ENCODE peak calls at places on chromosomes 12 and 14, in five cellular contexts. X, K, O, Q and H are unnamed samples.
A peak's percentile ranks its signal among the peaks of the same experiment; 100 is the strongest.

GRCh38 chr14:51304428-51304827 is 64.4 kb downstream of the TMX1 start:
- DNase-seq in X (no peak), K (peak; percentile 81), O (peak; percentile 53), Q (no peak), H (no peak)

GRCh38 chr12:117032593-117033381 is 66.4 kb downstream of the TESC start:
- DNase-seq in X (no peak), K (no peak), O (peak; percentile 61), Q (no peak), H (no peak)

GRCh38 chr12:1834186-1834925 is 14.0 kb downstream of the LRTM2 start:
- DNase-seq in X (no peak), K (no peak), O (no peak), Q (no peak), H (no peak)

GRCh38 chr14:86196476-86196875 is 666.5 kb downstream of the FLRT2 start:
- DNase-seq in X (peak; percentile 9), K (no peak), O (no peak), Q (no peak), H (no peak)

GRCh38 chr12:110093631-110094311 is 30.4 kb upstream of the IFT81 start:
- DNase-seq in X (no peak), K (no peak), O (no peak), Q (no peak), H (no peak)

GRCh38 chr12:77442633-77443032 is 377.3 kb upstream of the E2F7 start:
- DNase-seq in X (no peak), K (no peak), O (no peak), Q (no peak), H (no peak)

GRCh38 chr14:55141812-55142211 is 12.8 kb downstream of the LGALS3 start:
- DNase-seq in X (no peak), K (no peak), O (no peak), Q (no peak), H (no peak)

GRCh38 chr12:115956674-115957073 is 320.8 kb downstream of the MED13L start:
- DNase-seq in X (no peak), K (no peak), O (no peak), Q (no peak), H (no peak)

GRCh38 chr14:93891756-93892504 is 35.2 kb upstream of the FAM181A start:
- DNase-seq in X (no peak), K (no peak), O (no peak), Q (no peak), H (no peak)

GRCh38 chr12:123897221-123897620 is 75.4 kb downstream of the CCDC92 start:
- DNase-seq in X (no peak), K (peak; percentile 45), O (no peak), Q (no peak), H (no peak)
- H3K4me3 ChIP-seq in X (no peak overlapping the region), K (no peak overlapping the region), O (no peak overlapping the region), Q (no peak overlapping the region), H (no peak overlapping the region)

DNA sequence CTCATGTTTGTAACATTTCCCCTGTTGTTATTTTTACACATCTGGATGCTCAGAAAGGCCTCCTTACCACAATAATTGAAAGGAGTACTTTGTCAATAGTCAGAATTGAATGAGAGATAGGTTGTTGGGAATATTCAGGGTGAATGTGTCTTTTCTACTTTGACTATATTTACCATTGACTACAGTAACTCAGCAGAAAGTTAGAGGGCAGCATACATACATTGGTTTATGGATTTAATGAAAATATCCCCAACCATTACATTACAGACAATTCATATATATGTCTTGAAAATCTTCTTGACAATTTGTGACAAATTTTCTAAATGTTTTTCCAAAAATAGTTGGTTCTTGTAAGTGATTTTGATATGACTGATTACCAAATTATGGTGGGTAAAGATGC is 97.7 kb downstream of the NTS start:
- DNase-seq in X (no peak), K (no peak), O (no peak), Q (no peak), H (no peak)
- TF ChIP-seq CTCF in X (no peak), K (peak; percentile 27), O (peak; percentile 43), Q (no peak), H (no peak)

DNA sequence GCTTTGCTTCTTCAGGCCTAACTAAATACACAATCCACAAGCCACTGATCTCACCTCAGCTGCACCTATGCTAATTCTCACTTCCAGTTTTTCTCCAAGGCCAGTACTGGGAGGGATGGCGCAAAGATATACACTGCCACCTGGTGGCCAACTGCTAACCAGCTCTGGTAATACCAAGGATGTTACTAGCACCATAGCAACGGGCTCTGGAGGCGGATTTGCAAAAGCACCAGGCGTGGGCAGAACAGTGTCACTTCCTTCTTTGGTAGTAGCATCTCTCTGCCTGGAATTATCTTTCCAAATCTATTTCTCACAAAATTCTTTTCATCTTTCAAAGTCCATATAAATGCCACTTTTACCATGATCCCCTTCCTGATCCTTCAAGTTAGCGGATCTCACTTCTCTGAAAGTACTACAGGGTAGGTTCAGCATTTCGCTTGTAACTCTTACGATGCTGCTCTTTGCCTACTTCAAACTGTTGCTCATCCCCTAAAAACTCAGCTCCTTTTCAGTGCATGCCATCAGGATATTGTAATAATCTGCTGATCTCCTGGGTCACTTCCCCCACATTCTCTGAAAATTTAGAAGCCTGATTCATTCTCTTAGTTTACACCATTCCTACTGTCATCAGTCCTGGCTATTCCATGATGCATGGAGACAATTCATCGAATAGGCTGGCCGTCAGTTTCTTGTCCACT is 37.1 kb upstream of the FOXJ2 start:
- DNase-seq in X (peak; percentile 88), K (peak; percentile 94), O (peak; percentile 91), Q (peak; percentile 89), H (peak; percentile 61)
- H3K27ac ChIP-seq in X (no peak overlapping the region), K (peak overlapping the region; percentile 72), O (no peak overlapping the region), Q (peak overlapping the region; percentile 51), H (no peak overlapping the region)

DNA sequence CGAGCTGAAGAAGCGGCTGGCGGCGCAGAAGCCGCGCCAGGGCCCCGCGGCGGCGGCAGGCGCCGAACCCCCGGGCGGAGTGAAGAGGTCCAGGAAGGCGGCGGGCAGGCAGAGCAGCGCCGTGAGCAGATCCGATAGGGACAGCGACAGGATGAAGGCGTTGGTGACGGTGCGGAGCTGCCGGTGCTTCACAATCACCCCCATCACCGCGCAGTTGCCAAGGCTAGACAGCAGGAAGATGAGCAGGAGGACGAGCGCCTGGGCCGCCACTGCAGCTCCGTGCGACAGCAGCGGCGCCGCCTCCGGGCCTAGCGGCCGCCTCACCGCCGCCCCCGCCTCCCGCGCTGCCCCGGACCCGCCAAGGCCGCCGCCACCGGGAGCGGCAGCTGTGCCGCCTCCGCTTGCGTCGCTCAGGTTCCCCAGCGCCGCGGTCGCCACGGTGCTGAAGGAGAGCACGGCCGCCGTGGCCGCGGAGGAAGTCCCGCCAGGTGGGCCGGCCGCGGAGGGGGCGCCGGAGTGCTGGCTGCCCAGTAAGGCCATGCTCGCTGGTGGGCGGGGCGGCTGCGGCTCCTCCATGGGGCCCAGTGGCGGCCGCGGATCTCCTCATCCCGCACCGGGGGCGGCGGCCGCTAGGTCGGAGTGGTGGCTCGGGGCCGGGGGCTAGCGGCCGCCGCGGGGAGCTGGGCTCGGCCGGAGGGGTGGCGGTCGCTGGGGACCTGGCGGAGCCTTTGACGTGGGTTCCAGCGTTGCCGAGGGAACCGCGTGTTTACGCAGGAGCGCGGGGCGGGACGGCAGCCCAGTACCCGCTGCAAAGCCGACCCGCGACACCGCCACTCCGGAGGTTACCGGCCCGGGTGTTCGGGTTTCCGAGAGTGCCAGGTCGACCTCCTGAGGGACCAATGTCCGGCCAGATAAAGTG is at the start of gene GPR135:
- DNase-seq in X (peak; percentile 81), K (no peak), O (peak; percentile 70), Q (peak; percentile 56), H (no peak)
- H3K4me3 ChIP-seq in X (peak within 1 kb of the TSS; percentile 60), K (peak within 1 kb of the TSS; percentile 65), O (peak within 1 kb of the TSS; percentile 77), Q (peak within 1 kb of the TSS; percentile 70), H (peak within 1 kb of the TSS; percentile 69)

DNA sequence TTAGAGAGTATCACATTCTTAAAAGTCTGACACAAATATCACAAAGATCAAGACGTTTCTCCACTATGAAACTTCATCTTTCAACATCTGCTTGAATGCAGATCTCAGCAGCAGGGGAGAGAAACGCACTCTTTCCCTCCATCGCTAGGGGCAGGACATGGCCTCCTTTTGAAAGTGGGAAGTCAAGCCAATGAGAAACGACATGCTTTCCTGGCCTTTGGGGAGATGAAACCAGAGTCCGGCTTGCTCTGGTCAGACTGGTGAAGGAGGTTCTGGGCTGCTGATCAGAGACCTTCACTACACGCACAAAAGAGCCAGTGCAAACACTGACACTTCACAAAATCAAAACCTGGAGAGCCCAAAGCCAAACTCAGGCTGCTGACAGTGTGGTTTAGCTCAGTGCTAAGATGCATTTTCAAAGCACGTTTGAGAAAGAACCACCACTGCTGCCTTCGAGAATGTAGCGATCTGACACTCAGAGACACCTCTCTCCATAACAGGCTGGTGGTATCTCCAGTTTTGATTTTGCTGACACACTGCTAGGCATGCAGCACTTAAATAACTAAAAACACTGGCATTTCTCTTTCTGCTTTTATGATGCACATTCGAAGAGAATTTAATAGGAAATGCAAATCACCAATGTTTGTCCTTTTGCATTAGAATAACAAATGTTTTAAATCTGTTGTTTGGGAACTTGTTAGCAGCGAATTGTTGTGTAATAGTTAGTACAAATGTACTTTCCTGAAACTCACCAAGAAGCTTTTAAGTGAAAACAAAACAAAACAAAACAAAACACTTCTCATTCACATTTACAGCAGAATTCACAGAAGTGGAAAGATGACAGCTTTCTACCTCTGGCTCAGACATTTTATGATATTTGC is 93.9 kb upstream of the OVCH1 start:
- DNase-seq in X (peak; percentile 35), K (peak; percentile 31), O (peak; percentile 77), Q (no peak), H (no peak)
- TF ChIP-seq CTCF in X (peak; percentile 28), K (peak; percentile 73), O (peak; percentile 59), Q (no peak), H (no peak)

DNA sequence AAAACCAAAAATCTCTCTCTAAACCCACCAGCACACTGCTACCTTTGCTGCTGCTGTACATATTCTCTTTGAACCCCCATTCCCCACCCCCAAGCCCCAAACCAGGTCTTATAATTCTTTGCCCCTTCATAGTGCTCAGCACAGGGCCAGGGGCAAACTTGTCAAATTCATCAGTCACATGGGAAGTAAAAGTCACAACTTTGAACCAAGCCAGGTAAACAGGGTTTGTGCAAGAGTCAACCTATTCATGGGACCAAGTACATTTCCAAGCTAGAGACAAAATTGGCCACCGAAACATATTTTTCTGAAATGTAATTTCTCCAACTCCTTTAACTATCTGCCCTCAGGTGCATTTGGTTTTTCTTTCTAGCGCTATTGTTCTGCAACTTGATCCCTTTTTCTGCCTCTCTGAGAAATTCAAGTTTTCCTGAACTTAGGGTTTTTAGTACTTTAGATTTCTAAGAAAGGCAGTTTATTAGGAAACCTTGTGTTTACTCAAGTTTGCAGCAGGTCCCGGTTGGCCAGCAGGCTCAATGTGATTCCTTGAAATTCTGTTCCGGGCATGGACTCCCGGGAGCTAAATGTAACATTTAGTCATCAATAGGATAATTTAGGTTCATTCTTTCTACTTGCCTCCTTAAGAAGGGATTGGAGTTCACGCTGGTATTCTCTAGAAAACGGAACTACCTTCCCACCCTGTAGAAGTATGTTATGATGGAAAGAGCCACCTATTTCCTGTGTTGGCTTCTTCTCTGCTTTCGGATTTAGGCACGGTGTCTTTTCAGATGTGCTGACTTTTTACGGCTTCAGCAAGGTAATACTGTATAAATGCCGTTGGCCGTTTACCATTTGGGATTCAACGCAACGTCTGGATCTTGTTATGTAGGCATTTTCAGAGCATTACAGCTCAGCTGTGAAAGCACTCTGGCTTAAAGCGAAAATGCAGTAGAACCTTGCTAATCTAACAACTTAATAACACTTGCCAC is 230.3 kb downstream of the EFCAB11 start:
- DNase-seq in X (no peak), K (no peak), O (no peak), Q (no peak), H (no peak)
- H3K27ac ChIP-seq in X (no peak overlapping the region), K (no peak overlapping the region), O (no peak overlapping the region), Q (no peak overlapping the region), H (no peak overlapping the region)

DNA sequence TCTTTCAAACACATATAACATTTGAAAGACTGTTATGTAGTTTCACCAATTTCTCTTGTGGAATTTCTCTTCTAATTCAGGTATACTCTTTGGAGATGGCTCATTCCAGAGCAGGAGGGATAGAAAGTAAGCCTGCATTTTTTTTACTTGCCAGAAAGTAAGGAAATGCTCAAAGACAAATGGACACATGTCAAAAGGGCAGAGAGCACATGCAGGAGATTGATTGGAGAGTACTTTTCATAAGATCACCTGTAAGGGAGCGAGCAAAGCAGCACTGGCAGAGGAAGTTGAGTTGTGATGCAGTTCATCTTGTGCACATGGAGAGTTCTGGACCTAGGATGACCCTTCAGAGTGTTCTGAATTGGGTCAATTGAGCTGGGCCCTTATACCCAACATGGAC is 51.4 kb upstream of the FBXO33 start:
- DNase-seq in X (no peak), K (no peak), O (no peak), Q (no peak), H (no peak)
- H3K4me3 ChIP-seq in X (no peak overlapping the region), K (no peak overlapping the region), O (no peak overlapping the region), Q (no peak overlapping the region), H (no peak overlapping the region)